ENCODE peak calls at places on chromosomes 7 and 10, in eight cellular contexts. V is left ventricle myocardium inferior; L is body of pancreas; Y is fibroblast of lung; K is stimulated activated CD4-positive, alpha-beta T cell treated with anti-CD3 and anti-CD28 coated beads, Interleukin-4, amount 100 ng/mL, for 1 hour; B is HCT116; W is AG08396; T is T-helper 9 cell. P is an unnamed sample.

GRCh38 chr10:81177651-81178244 is 640.0 kb downstream of the SH2D4B start:
- DNase-seq in V (no peak), L (no peak), Y (no peak), K (no peak), B (no peak), W (no peak), T (no peak), P (no peak)

GRCh38 chr7:121530251-121531174 is 134.4 kb upstream of the FAM3C start:
- DNase-seq in V (no peak), L (peak; percentile 12), Y (peak; percentile 83), K (peak; percentile 5), B (peak; percentile 100), W (peak; percentile 29), T (no peak), P (peak; percentile 13)

GRCh38 chr10:114902151-114902550 is 35.8 kb upstream of the TRUB1 start:
- DNase-seq in V (no peak), L (no peak), Y (no peak), K (no peak), B (no peak), W (no peak), T (no peak), P (no peak)

GRCh38 chr7:125561006-125561405 is 631.4 kb upstream of the POT1 start:
- DNase-seq in V (no peak), L (no peak), Y (no peak), K (no peak), B (no peak), W (no peak), T (no peak), P (no peak)

GRCh38 chr10:3435671-3436070 is 263.1 kb upstream of the PITRM1 start:
- DNase-seq in V (no peak), L (no peak), Y (peak; percentile 24), K (no peak), B (no peak), W (no peak), T (no peak), P (no peak)

GRCh38 chr7:78479348-78479747 is 680.8 kb downstream of the PHTF2 start:
- DNase-seq in V (no peak), L (no peak), Y (peak; percentile 15), K (no peak), B (no peak), W (peak; percentile 16), T (no peak), P (no peak)

GRCh38 chr7:27647052-27647451 is 15.6 kb downstream of the HIBADH start:
- DNase-seq in V (no peak), L (no peak), Y (peak; percentile 69), K (no peak), B (peak; percentile 47), W (no peak), T (no peak), P (no peak)

GRCh38 chr10:624605-625334 is 64.7 kb downstream of the DIP2C start:
- DNase-seq in V (peak; percentile 78), L (peak; percentile 69), Y (peak; percentile 78), K (no peak), B (no peak), W (peak; percentile 62), T (no peak), P (peak; percentile 92)

GRCh38 chr10:132586731-132587130 is 49.1 kb downstream of the INPP5A start:
- DNase-seq in V (no peak), L (no peak), Y (no peak), K (no peak), B (no peak), W (no peak), T (no peak), P (no peak)

GRCh38 chr10:62934258-62934657 is 118.1 kb upstream of the EGR2 start:
- DNase-seq in V (no peak), L (no peak), Y (no peak), K (no peak), B (peak; percentile 15), W (no peak), T (no peak), P (no peak)

GRCh38 chr7:86961686-86962085 is 97.8 kb downstream of the ELAPOR2 start:
- DNase-seq in V (no peak), L (no peak), Y (no peak), K (no peak), B (no peak), W (no peak), T (no peak), P (peak; percentile 31)

GRCh38 chr10:72736176-72736795 is 44.3 kb downstream of the MCU start:
- DNase-seq in V (no peak), L (peak; percentile 5), Y (peak; percentile 74), K (no peak), B (no peak), W (no peak), T (no peak), P (peak; percentile 37)

GRCh38 chr7:118420888-118421287 is 196.4 kb downstream of the ANKRD7 start:
- DNase-seq in V (no peak), L (no peak), Y (no peak), K (no peak), B (no peak), W (no peak), T (no peak), P (peak; percentile 67)

GRCh38 chr7:158582089-158582456 is 5.5 kb downstream of the PTPRN2 start:
- DNase-seq in V (no peak), L (peak; percentile 84), Y (no peak), K (no peak), B (no peak), W (no peak), T (no peak), P (no peak)

GRCh38 chr7:14950013-14950412 is 47.5 kb upstream of the DGKB start:
- DNase-seq in V (no peak), L (no peak), Y (no peak), K (no peak), B (peak; percentile 2), W (no peak), T (no peak), P (no peak)

GRCh38 chr10:35460852-35461460 is 124.6 kb downstream of the CCNY start:
- DNase-seq in V (no peak), L (no peak), Y (no peak), K (no peak), B (no peak), W (no peak), T (no peak), P (no peak)

GRCh38 chr10:63665765-63666164 is 144.6 kb downstream of the REEP3 start:
- DNase-seq in V (no peak), L (no peak), Y (peak; percentile 82), K (no peak), B (no peak), W (no peak), T (no peak), P (no peak)

GRCh38 chr10:15442056-15442455 is 71.0 kb upstream of the FAM171A1 start:
- DNase-seq in V (no peak), L (no peak), Y (no peak), K (no peak), B (no peak), W (no peak), T (no peak), P (no peak)

GRCh38 chr7:93861325-93861949 is 29.1 kb downstream of the TFPI2 start:
- DNase-seq in V (no peak), L (no peak), Y (no peak), K (no peak), B (no peak), W (no peak), T (no peak), P (peak; percentile 6)

GRCh38 chr7:122887198-122887597 is 938 bp upstream of the CADPS2 start:
- DNase-seq in V (peak; percentile 68), L (peak; percentile 84), Y (peak; percentile 76), K (no peak), B (peak; percentile 51), W (peak; percentile 65), T (no peak), P (peak; percentile 91)

GRCh38 chr7:128221929-128222403 is 19.1 kb upstream of the LEP start:
- DNase-seq in V (no peak), L (no peak), Y (peak; percentile 58), K (no peak), B (peak; percentile 47), W (peak; percentile 79), T (no peak), P (peak; percentile 13)

GRCh38 chr7:102464577-102465280 is at the start of the genes ALKBH4 and LRWD1:
- DNase-seq in V (peak; percentile 96), L (peak; percentile 96), Y (peak; percentile 87), K (peak; percentile 97), B (peak; percentile 76), W (peak; percentile 100), T (peak; percentile 90), P (peak; percentile 97)

GRCh38 chr7:10908600-10908999 is 65.1 kb upstream of the PHF14 start:
- DNase-seq in V (no peak), L (no peak), Y (no peak), K (no peak), B (no peak), W (no peak), T (no peak), P (peak; percentile 16)

GRCh38 chr7:148142660-148143248 is 447.8 kb upstream of the C7orf33 start:
- DNase-seq in V (no peak), L (peak; percentile 73), Y (peak; percentile 37), K (no peak), B (peak; percentile 21), W (peak; percentile 2), T (no peak), P (peak; percentile 82)

GRCh38 chr7:70736715-70737460 is 395.1 kb upstream of the GALNT17 start:
- DNase-seq in V (no peak), L (no peak), Y (peak; percentile 70), K (no peak), B (no peak), W (peak; percentile 51), T (no peak), P (no peak)

GRCh38 chr10:114347191-114347739 is 57.0 kb downstream of the AFAP1L2 start:
- DNase-seq in V (no peak), L (no peak), Y (no peak), K (no peak), B (no peak), W (no peak), T (no peak), P (no peak)

GRCh38 chr7:82566752-82567151 is 123.2 kb upstream of the CACNA2D1 start:
- DNase-seq in V (peak; percentile 33), L (no peak), Y (no peak), K (no peak), B (no peak), W (no peak), T (no peak), P (peak; percentile 72)

GRCh38 chr10:109886037-109886787 is 37.1 kb downstream of the XPNPEP1 start:
- DNase-seq in V (no peak), L (no peak), Y (no peak), K (no peak), B (no peak), W (no peak), T (no peak), P (no peak)

GRCh38 chr7:46369933-46370654 is 449.0 kb upstream of the IGFBP3 start:
- DNase-seq in V (no peak), L (no peak), Y (peak; percentile 96), K (no peak), B (peak; percentile 7), W (peak; percentile 24), T (no peak), P (no peak)

GRCh38 chr10:96565774-96566173 is 21.0 kb downstream of the TM9SF3 start:
- DNase-seq in V (no peak), L (no peak), Y (peak; percentile 65), K (no peak), B (no peak), W (peak; percentile 48), T (no peak), P (no peak)

GRCh38 chr7:137508437-137509175 is 165.1 kb upstream of the PTN start:
- DNase-seq in V (no peak), L (no peak), Y (peak; percentile 45), K (no peak), B (no peak), W (peak; percentile 41), T (no peak), P (no peak)

GRCh38 chr7:77667459-77668090 is 28.7 kb upstream of the RSBN1L start:
- DNase-seq in V (no peak), L (no peak), Y (peak; percentile 62), K (no peak), B (no peak), W (no peak), T (no peak), P (peak; percentile 31)

GRCh38 chr7:6558837-6559236 is 7.6 kb upstream of the GRID2IP start:
- DNase-seq in V (no peak), L (no peak), Y (peak; percentile 37), K (no peak), B (peak; percentile 56), W (no peak), T (no peak), P (peak; percentile 80)

GRCh38 chr7:128497405-128497804 is 20.9 kb downstream of the METTL2B start:
- DNase-seq in V (no peak), L (no peak), Y (no peak), K (no peak), B (no peak), W (no peak), T (no peak), P (no peak)

P was measured in NCI-H69.